ENCODE peak calls at places on chromosomes 16 and 17, in seven cellular contexts. B is ovary, D is A549, Q is endothelial cell of umbilical vein, V is adrenal gland, A is IMR-90, X is breast epithelium. F is an unnamed sample.

GRCh38 chr17:7477392-7478275 is 1.8 kb downstream of the ZBTB4 start:
- DNase-seq in X (peak; percentile 73), D (no peak), B (peak; percentile 69), Q (peak; percentile 29), V (peak; percentile 85), A (peak; percentile 95), F (peak; percentile 28)

GRCh38 chr16:49057391-49057790 is 224.2 kb downstream of the CBLN1 start:
- DNase-seq in V (no peak), X (no peak), D (no peak), A (no peak), B (no peak), Q (no peak), F (no peak)

GRCh38 chr16:84597518-84598390 is 20.1 kb downstream of the COTL1 start:
- DNase-seq in X (no peak), A (no peak), Q (peak; percentile 25), D (no peak), B (no peak), V (no peak), F (no peak)

GRCh38 chr17:67376509-67376891 is 581 bp upstream of the PITPNC1 start:
- DNase-seq in B (no peak), X (no peak), Q (no peak), V (no peak), A (peak; percentile 59), D (peak; percentile 19), F (peak; percentile 21)

GRCh38 chr16:84959045-84959576 is 52.2 kb downstream of the ZDHHC7 start:
- DNase-seq in D (peak; percentile 60), V (no peak), A (no peak), Q (no peak), B (no peak), X (no peak), F (no peak)

GRCh38 chr17:39684369-39685043 is 3.4 kb downstream of the PGAP3 start:
- DNase-seq in B (no peak), Q (no peak), D (no peak), A (no peak), V (no peak), X (no peak), F (no peak)

GRCh38 chr17:36823850-36824677 is 113.2 kb upstream of the LHX1 start:
- DNase-seq in X (no peak), A (no peak), D (no peak), Q (no peak), V (no peak), B (no peak), F (no peak)

GRCh38 chr17:31556969-31557620 is 165.6 kb downstream of the RAB11FIP4 start:
- DNase-seq in V (no peak), B (no peak), D (no peak), A (no peak), Q (no peak), X (no peak), F (no peak)

GRCh38 chr17:28549274-28550132 is 2.9 kb downstream of the UNC119 start:
- DNase-seq in Q (no peak), D (no peak), X (no peak), A (no peak), V (no peak), B (no peak), F (no peak)

GRCh38 chr16:22948058-22948602 is 134.2 kb downstream of the HS3ST2 start:
- DNase-seq in B (no peak), D (no peak), X (no peak), V (peak; percentile 60), A (no peak), Q (no peak), F (no peak)

GRCh38 chr17:51422634-51423033 is 162.3 kb downstream of the UTP18 start:
- DNase-seq in X (no peak), B (no peak), Q (no peak), V (no peak), D (no peak), A (no peak), F (no peak)

GRCh38 chr16:28491080-28491969 is 549 bp downstream of the CLN3 start:
- DNase-seq in A (no peak), Q (peak; percentile 33), D (peak; percentile 43), B (peak; percentile 68), V (peak; percentile 73), X (no peak), F (peak; percentile 53)

GRCh38 chr16:50765866-50766265 is 24.0 kb downstream of the CYLD start:
- DNase-seq in A (no peak), B (no peak), X (no peak), V (no peak), D (no peak), Q (no peak), F (no peak)

GRCh38 chr17:81551458-81552243 is 502 bp downstream of the FAAP100 start:
- DNase-seq in X (no peak), D (no peak), B (no peak), V (peak; percentile 72), A (peak; percentile 16), Q (peak; percentile 69), F (peak; percentile 54)

GRCh38 chr17:80785477-80786178 is 206.0 kb upstream of the CHMP6 start:
- DNase-seq in X (peak; percentile 47), Q (no peak), D (no peak), B (no peak), A (no peak), V (peak; percentile 49), F (no peak)

GRCh38 chr16:23901178-23902131 is 65.7 kb downstream of the PRKCB start:
- DNase-seq in V (no peak), B (no peak), A (no peak), D (no peak), X (no peak), Q (peak; percentile 80), F (no peak)

GRCh38 chr17:4598776-4599504 is 14.6 kb downstream of the SMTNL2 start:
- DNase-seq in Q (no peak), X (no peak), V (no peak), D (no peak), A (peak; percentile 51), B (peak; percentile 85), F (peak; percentile 26)

GRCh38 chr17:40303009-40303657 is 5.8 kb upstream of the RARA start:
- DNase-seq in D (peak; percentile 78), X (no peak), V (peak; percentile 81), B (no peak), A (peak; percentile 82), Q (peak; percentile 85), F (peak; percentile 62)

GRCh38 chr17:12979255-12979654 is 38.6 kb downstream of the ELAC2 start:
- DNase-seq in D (no peak), Q (no peak), V (no peak), A (no peak), X (no peak), B (no peak), F (no peak)

GRCh38 chr17:45005700-45006099 is 37.6 kb upstream of the C1QL1 start:
- DNase-seq in A (no peak), X (no peak), Q (no peak), B (no peak), D (no peak), V (no peak), F (no peak)

GRCh38 chr17:81381632-81382577 is 13.4 kb upstream of the BAHCC1 start:
- DNase-seq in B (peak; percentile 33), A (no peak), D (no peak), X (no peak), V (no peak), Q (no peak), F (no peak)

GRCh38 chr17:15048381-15048780 is 216.7 kb downstream of the PMP22 start:
- DNase-seq in V (no peak), D (no peak), B (no peak), A (no peak), X (no peak), Q (no peak), F (no peak)

GRCh38 chr16:81198635-81199034 is 39.9 kb upstream of the BCO1 start:
- DNase-seq in Q (no peak), D (no peak), X (no peak), A (no peak), V (no peak), B (no peak), F (no peak)

GRCh38 chr17:77437017-77437416 is 296.2 kb downstream of the SEC14L1 start:
- DNase-seq in X (no peak), Q (no peak), V (peak; percentile 73), A (peak; percentile 80), D (no peak), B (peak; percentile 78), F (peak; percentile 42)
- H3K4me1 ChIP-seq in X (peaks cover 50% of the 10 kb centered on the region), Q (peaks cover 13% of the 10 kb centered on the region), V (peaks cover 98% of the 10 kb centered on the region), A (peaks cover 59% of the 10 kb centered on the region), D (peaks cover 8% of the 10 kb centered on the region), B (peaks cover 51% of the 10 kb centered on the region), F (peaks cover 67% of the 10 kb centered on the region)

GRCh38 chr17:19014628-19015215 is 10.2 kb upstream of the FAM83G start:
- DNase-seq in A (no peak), V (no peak), B (no peak), D (no peak), X (no peak), Q (no peak), F (no peak)
- TF ChIP-seq POLR2A in A (no peak), V (no peak), B (no peak), D (no peak), X (no peak), Q (no peak), F (no peak)

DNA sequence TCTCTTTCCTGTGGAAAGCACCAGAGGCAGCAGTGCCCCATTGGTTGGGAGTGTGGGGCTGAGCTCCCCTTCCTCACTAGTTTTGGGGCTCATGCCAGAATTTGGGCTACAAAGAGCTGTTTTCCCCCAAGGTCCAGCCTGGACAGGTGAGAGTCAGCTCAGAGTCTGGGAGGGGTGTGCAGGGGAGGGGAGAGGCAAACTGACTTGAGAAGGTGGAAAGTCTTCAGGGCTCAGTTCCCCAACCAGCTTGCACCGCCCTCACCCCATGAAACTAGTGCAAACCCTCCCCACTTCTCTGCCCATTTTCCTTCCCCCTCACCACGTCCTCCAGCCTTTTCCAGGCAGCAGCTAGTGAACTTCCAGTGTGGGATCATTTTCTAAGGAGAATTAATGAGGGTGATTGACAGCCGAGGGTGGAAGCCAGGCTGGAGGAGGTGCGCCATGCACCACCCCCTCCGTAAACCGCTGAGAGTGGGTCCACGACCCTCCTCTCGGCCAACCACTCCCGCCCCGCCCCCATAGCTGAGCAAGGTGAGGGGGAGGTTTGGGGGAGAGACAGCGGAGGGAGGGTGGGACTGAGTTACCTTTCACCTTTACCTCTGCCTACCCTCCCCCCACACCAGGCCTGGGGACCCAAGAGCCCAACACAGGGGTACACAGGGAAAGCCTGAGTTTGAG is 6.3 kb upstream of the DLX4 start:
- DNase-seq in B (no peak), D (no peak), A (no peak), Q (no peak), X (no peak), V (no peak), F (no peak)
- H3K4me3 ChIP-seq in B (no peak overlapping the region), D (no peak overlapping the region), A (no peak overlapping the region), Q (no peak overlapping the region), X (no peak overlapping the region), V (no peak overlapping the region), F (no peak overlapping the region)

GRCh38 chr17:57858838-57859237 is 9.0 kb upstream of the MRPS23 start:
- DNase-seq in X (no peak), D (no peak), A (no peak), V (no peak), B (no peak), Q (no peak), F (no peak)

GRCh38 chr17:57861737-57862409 is 12.0 kb upstream of the MRPS23 start:
- DNase-seq in Q (peak; percentile 26), D (peak; percentile 69), V (peak; percentile 87), X (peak; percentile 60), A (no peak), B (peak; percentile 70), F (peak; percentile 66)

GRCh38 chr17:57861000-57861736 is 11.3 kb upstream of the MRPS23 start:
- DNase-seq in D (peak; percentile 78), A (peak; percentile 60), B (no peak), V (peak; percentile 92), Q (peak; percentile 30), X (peak; percentile 62), F (peak; percentile 76)

GRCh38 chr17:57859601-57860413 is 10.0 kb upstream of the MRPS23 start:
- DNase-seq in X (no peak), V (no peak), D (no peak), Q (no peak), B (no peak), A (no peak), F (no peak)

GRCh38 chr17:57860414-57860999 is 10.7 kb upstream of the MRPS23 start:
- DNase-seq in V (no peak), D (no peak), A (no peak), X (no peak), Q (no peak), B (no peak), F (no peak)
- H3K4me1 ChIP-seq in V (peaks cover 32% of the 10 kb centered on the region), D (peaks cover 73% of the 10 kb centered on the region), A (peaks cover 18% of the 10 kb centered on the region), X (peaks cover 7% of the 10 kb centered on the region), Q (peaks cover 17% of the 10 kb centered on the region), B (peaks cover 12% of the 10 kb centered on the region), F (peaks cover 21% of the 10 kb centered on the region)